ENCODE peak calls at places on chromosome 18, in eight cellular contexts. Q is fibroblast of mammary gland; K is M059J; C is CD8-positive, alpha-beta memory T cell; R is HEK293T; D is small intestine; O is stimulated activated CD4-positive, alpha-beta T cell treated with anti-CD3 and anti-CD28 coated beads, Interleukin-1b, Interleukin-23, amount 100 ng/mL, for 4 hours; F is cardiac fibroblast. M is an unnamed sample.

GRCh38 chr18:7370375-7370774 is 139.5 kb downstream of the LRRC30 start:
- DNase-seq in Q (no peak), K (no peak), C (no peak), R (no peak), D (no peak), O (no peak), F (peak; percentile 6), M (no peak)

GRCh38 chr18:48940854-48941531 is 9.8 kb downstream of the SMAD7 start:
- DNase-seq in Q (no peak), K (no peak), C (peak; percentile 90), R (no peak), D (peak; percentile 69), O (peak; percentile 55), F (no peak), M (peak; percentile 84)

GRCh38 chr18:7568426-7568825 is 1.3 kb downstream of the PTPRM start:
- DNase-seq in Q (no peak), K (no peak), C (no peak), R (peak; percentile 21), D (no peak), O (no peak), F (peak; percentile 15), M (no peak)

GRCh38 chr18:23356915-23357421 is 96.1 kb upstream of the RIOK3 start:
- DNase-seq in Q (peak; percentile 42), K (no peak), C (no peak), R (no peak), D (peak; percentile 45), O (no peak), F (peak; percentile 58), M (no peak)

GRCh38 chr18:25298853-25299274 is 53.1 kb downstream of the ZNF521 start:
- DNase-seq in Q (peak; percentile 98), K (peak; percentile 98), C (no peak), R (no peak), D (no peak), O (no peak), F (peak; percentile 90), M (no peak)

GRCh38 chr18:62877448-62878221 is 162.3 kb downstream of the PHLPP1 start:
- DNase-seq in Q (peak; percentile 51), K (peak; percentile 51), C (no peak), R (no peak), D (no peak), O (no peak), F (peak; percentile 42), M (no peak)

GRCh38 chr18:23933407-23933806 is 81.1 kb upstream of the TTC39C start:
- DNase-seq in Q (peak; percentile 63), K (peak; percentile 50), C (no peak), R (no peak), D (no peak), O (no peak), F (peak; percentile 53), M (no peak)

GRCh38 chr18:3524706-3525105 is 74.7 kb downstream of the TGIF1 start:
- DNase-seq in Q (no peak), K (no peak), C (no peak), R (no peak), D (no peak), O (no peak), F (no peak), M (no peak)

GRCh38 chr18:48028716-48029115 is 98.3 kb upstream of the SMAD2 start:
- DNase-seq in Q (no peak), K (peak; percentile 54), C (no peak), R (no peak), D (peak; percentile 62), O (no peak), F (no peak), M (no peak)

GRCh38 chr18:48638451-48638850 is 99.6 kb downstream of the CTIF start:
- DNase-seq in Q (no peak), K (no peak), C (no peak), R (no peak), D (no peak), O (no peak), F (no peak), M (no peak)

GRCh38 chr18:55494899-55495298 is 93.1 kb downstream of the TCF4 start:
- DNase-seq in Q (peak; percentile 47), K (peak; percentile 79), C (no peak), R (no peak), D (no peak), O (no peak), F (peak; percentile 56), M (no peak)

GRCh38 chr18:49878567-49878966 is 65.2 kb upstream of the ACAA2 start:
- DNase-seq in Q (peak; percentile 28), K (peak; percentile 24), C (no peak), R (no peak), D (no peak), O (no peak), F (peak; percentile 10), M (no peak)

GRCh38 chr18:62420513-62421209 is 95.6 kb downstream of the TNFRSF11A start:
- DNase-seq in Q (peak; percentile 60), K (peak; percentile 91), C (peak; percentile 34), R (no peak), D (peak; percentile 96), O (peak; percentile 59), F (peak; percentile 81), M (peak; percentile 16)

GRCh38 chr18:35456181-35456850 is 41.4 kb downstream of the INO80C start:
- DNase-seq in Q (peak; percentile 49), K (peak; percentile 75), C (no peak), R (no peak), D (peak; percentile 82), O (no peak), F (peak; percentile 88), M (no peak)

GRCh38 chr18:995641-996040 is 91.0 kb downstream of the ADCYAP1 start:
- DNase-seq in Q (peak; percentile 90), K (peak; percentile 92), C (no peak), R (no peak), D (no peak), O (no peak), F (peak; percentile 93), M (no peak)

GRCh38 chr18:12606592-12607315 is 51.2 kb downstream of the SPIRE1 start:
- DNase-seq in Q (peak; percentile 73), K (peak; percentile 75), C (no peak), R (no peak), D (no peak), O (no peak), F (peak; percentile 79), M (no peak)

GRCh38 chr18:48732767-48733424 is 194.1 kb downstream of the CTIF start:
- DNase-seq in Q (no peak), K (no peak), C (no peak), R (no peak), D (no peak), O (no peak), F (no peak), M (no peak)

GRCh38 chr18:24055878-24056277 is 41.3 kb downstream of the TTC39C start:
- DNase-seq in Q (no peak), K (no peak), C (no peak), R (peak; percentile 39), D (no peak), O (no peak), F (no peak), M (no peak)

GRCh38 chr18:22433960-22434359 is 16.2 kb upstream of the CTAGE1 start:
- DNase-seq in Q (peak; percentile 71), K (peak; percentile 69), C (no peak), R (no peak), D (peak; percentile 78), O (no peak), F (peak; percentile 42), M (no peak)

GRCh38 chr18:63207825-63208224 is 111.7 kb downstream of the BCL2 start:
- DNase-seq in Q (no peak), K (no peak), C (no peak), R (no peak), D (no peak), O (no peak), F (no peak), M (peak; percentile 24)

M was measured in naive B cell.